ENCODE peak calls at places on chromosomes 12 and 14, in seven cellular contexts. F is left ventricle myocardium inferior; T is GM23248; C is Peyer's patch; V is right atrium auricular region; E is CD4-positive, alpha-beta memory T cell; Q is right lobe of liver. G is an unnamed sample. For H3K27me3, the result is how much of the 10 kb centered on the place peaks cover.

GRCh38 chr12:109475993-109476806 is 900 bp downstream of the KCTD10 start:
- DNase-seq in T (peak), C (no peak), V (no peak), E (no peak), F (no peak), Q (no peak), G (no peak)

GRCh38 chr12:67592228-67593011 is 56.1 kb upstream of the DYRK2 start:
- DNase-seq in T (peak), C (no peak), V (no peak), E (peak), F (no peak), Q (no peak), G (no peak)

GRCh38 chr14:39376671-39377403 is 55.4 kb downstream of the FBXO33 start:
- DNase-seq in C (no peak), E (no peak), T (peak), Q (no peak), F (no peak), V (no peak), G (no peak)

GRCh38 chr14:53338192-53338591 is 185.1 kb upstream of the DDHD1 start:
- DNase-seq in C (no peak), V (no peak), T (peak), E (no peak), F (no peak), Q (no peak), G (no peak)

GRCh38 chr12:62625238-62625637 is 158.6 kb downstream of the MON2 start:
- DNase-seq in E (no peak), T (peak), C (no peak), F (no peak), V (no peak), Q (peak), G (no peak)

GRCh38 chr12:14629832-14630688 is 62.4 kb upstream of the PLBD1 start:
- DNase-seq in T (peak), V (peak), Q (peak), E (peak), F (peak), C (peak), G (peak)

GRCh38 chr12:13371797-13372196 is 175.3 kb downstream of the EMP1 start:
- DNase-seq in T (no peak), C (no peak), Q (no peak), V (no peak), F (no peak), E (no peak), G (no peak)

GRCh38 chr12:115088328-115088994 is 404.5 kb upstream of the TBX3 start:
- DNase-seq in F (peak), T (peak), Q (peak), E (no peak), C (no peak), V (no peak), G (no peak)

GRCh38 chr14:76720382-76720813 is 40.9 kb upstream of the VASH1 start:
- DNase-seq in Q (peak), T (no peak), F (peak), C (peak), E (no peak), V (peak), G (no peak)

GRCh38 chr14:34355584-34356266 is 106.3 kb downstream of the SPTSSA start:
- DNase-seq in Q (no peak), F (no peak), E (no peak), C (no peak), T (peak), V (peak), G (no peak)

GRCh38 chr12:4449862-4450222 is 4.2 kb upstream of the FGF6 start:
- DNase-seq in C (no peak), F (no peak), E (no peak), T (no peak), Q (no peak), V (no peak), G (no peak)

GRCh38 chr14:100606687-100607610 is 19.7 kb upstream of the BEGAIN start:
- DNase-seq in C (peak), Q (peak), E (no peak), V (no peak), T (no peak), F (no peak), G (no peak)

GRCh38 chr12:124861492-124861891 is 2.2 kb downstream of the SCARB1 start:
- DNase-seq in F (peak), Q (peak), E (no peak), C (no peak), T (peak), V (peak), G (no peak)

GRCh38 chr12:92933606-92934005 is 4.5 kb upstream of the EEA1 start:
- DNase-seq in Q (no peak), V (no peak), T (no peak), F (no peak), E (no peak), C (no peak), G (no peak)

GRCh38 chr12:6442799-6443198 is 2.0 kb upstream of the CD27 start:
- DNase-seq in C (peak), T (no peak), Q (no peak), E (no peak), F (no peak), V (no peak), G (no peak)

GRCh38 chr12:88624911-88625310 is 44.6 kb upstream of the KITLG start:
- DNase-seq in F (no peak), Q (no peak), C (no peak), V (no peak), T (peak), E (no peak), G (no peak)

GRCh38 chr12:89949457-89950195 is 241.0 kb upstream of the ATP2B1 start:
- DNase-seq in T (peak), E (peak), Q (no peak), V (no peak), F (no peak), C (peak), G (no peak)

GRCh38 chr12:69389836-69390235 is 30.3 kb downstream of the YEATS4 start:
- DNase-seq in V (no peak), T (peak), E (no peak), F (no peak), C (no peak), Q (no peak), G (no peak)

GRCh38 chr14:50830044-50830931 is 674 bp downstream of the NIN start:
- DNase-seq in C (peak), T (peak), F (peak), V (peak), E (peak), Q (peak), G (peak)

GRCh38 chr12:100324498-100324897 is 32.4 kb upstream of the SLC17A8 start:
- DNase-seq in E (no peak), V (no peak), Q (no peak), T (no peak), F (no peak), C (no peak), G (no peak)

GRCh38 chr12:1823237-1823636 is 2.9 kb downstream of the LRTM2 start:
- DNase-seq in T (no peak), C (no peak), F (no peak), V (no peak), Q (no peak), E (no peak), G (no peak)

GRCh38 chr12:1826867-1827705 is 6.7 kb downstream of the LRTM2 start:
- DNase-seq in C (no peak), F (no peak), T (no peak), V (no peak), E (no peak), Q (no peak), G (no peak)

GRCh38 chr12:1826401-1826800 is 6.0 kb downstream of the LRTM2 start:
- DNase-seq in C (no peak), E (no peak), Q (no peak), V (no peak), F (no peak), T (no peak), G (no peak)

GRCh38 chr12:1827806-1828805 is 7.7 kb downstream of the LRTM2 start:
- DNase-seq in C (no peak), F (peak), V (no peak), T (no peak), E (no peak), Q (no peak), G (no peak)

GRCh38 chr12:1825382-1826102 is 5.2 kb downstream of the LRTM2 start:
- DNase-seq in F (no peak), C (no peak), V (no peak), E (no peak), T (no peak), Q (no peak), G (no peak)
- H3K27me3 ChIP-seq in F (half or more), C (under half), V (under half), E (under half), T (half or more), Q (under half), G (under half)

GRCh38 chr14:105475269-105475915 is 771 bp downstream of the CRIP2 start:
- DNase-seq in F (no peak), V (no peak), E (no peak), Q (peak), T (peak), C (no peak), G (no peak)
- H3K27me3 ChIP-seq in F (under half), V (under half), E (under half), Q (under half), T (under half), C (under half), G (under half)

GRCh38 chr14:55212611-55213010 is 21.2 kb upstream of the DLGAP5 start:
- DNase-seq in C (no peak), E (no peak), F (no peak), T (no peak), V (no peak), Q (no peak), G (no peak)

GRCh38 chr14:55206175-55206574 is 14.8 kb upstream of the DLGAP5 start:
- DNase-seq in E (no peak), V (no peak), Q (no peak), T (no peak), C (no peak), F (no peak), G (no peak)

DNA sequence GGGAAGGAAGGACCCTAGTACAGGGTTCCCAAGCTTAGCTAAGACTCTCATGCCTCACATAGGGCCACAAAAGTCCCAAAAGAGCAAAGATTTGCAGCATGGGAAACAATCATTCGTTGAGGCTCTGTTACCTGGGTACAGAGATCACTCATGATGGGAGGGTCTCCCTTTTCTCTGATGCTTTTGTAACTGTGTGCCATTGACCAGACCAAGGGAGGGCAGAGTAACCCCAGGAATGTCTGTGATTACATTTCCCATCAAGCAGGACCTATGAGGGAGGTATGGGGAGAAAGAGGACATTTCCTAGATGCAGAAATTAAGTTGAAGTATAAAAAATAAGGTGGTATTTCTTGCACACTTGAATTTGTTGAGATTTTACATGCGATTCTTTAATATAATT is 16.4 kb upstream of the DLGAP5 start:
- DNase-seq in C (no peak), T (no peak), F (no peak), Q (no peak), E (no peak), V (no peak), G (no peak)
- H3K27me3 ChIP-seq in C (under half), T (under half), F (under half), Q (under half), E (under half), V (under half), G (under half)

GRCh38 chr12:83378186-83378727 is 691.6 kb downstream of the TMTC2 start:
- DNase-seq in T (no peak), F (no peak), C (no peak), V (no peak), E (no peak), Q (no peak), G (no peak)
- H3K27me3 ChIP-seq in T (under half), F (under half), C (under half), V (under half), E (under half), Q (under half), G (under half)

G was measured in CD8-positive, alpha-beta memory T cell.